ENCODE peak calls at places on chromosomes 6 and 20, in nine cellular contexts. Y is nephron progenitor cell, P is heart right ventricle, H is heart left ventricle, X is fibroblast of lung, A is GM20000, B is body of pancreas, G is HCT116, Q is lower lobe of right lung. I is an unnamed sample.

GRCh38 chr20:62543470-62544302 is 67.9 kb upstream of the GATA5 start:
- DNase-seq in B (no peak), H (no peak), Y (peak; percentile 56), X (no peak), P (no peak), A (no peak), Q (no peak), G (no peak), I (no peak)

GRCh38 chr6:72649032-72649984 is 27.4 kb downstream of the KCNQ5 start:
- DNase-seq in H (no peak), X (peak; percentile 75), G (no peak), Y (no peak), P (no peak), Q (no peak), B (no peak), A (no peak), I (no peak)

GRCh38 chr6:91082311-91082803 is 495.5 kb upstream of the MAP3K7 start:
- DNase-seq in H (no peak), Y (peak; percentile 5), X (peak; percentile 76), P (no peak), Q (no peak), B (no peak), G (no peak), A (no peak), I (no peak)

GRCh38 chr6:51891784-51892183 is 195.6 kb downstream of the PKHD1 start:
- DNase-seq in A (no peak), Y (no peak), B (no peak), X (no peak), H (no peak), G (no peak), Q (no peak), P (no peak), I (no peak)

GRCh38 chr20:58099291-58099915 is 129.1 kb downstream of the ANKRD60 start:
- DNase-seq in P (no peak), Y (no peak), B (no peak), G (no peak), X (no peak), Q (no peak), A (no peak), H (no peak), I (no peak)

GRCh38 chr20:48776306-48776705 is 51.5 kb downstream of the PREX1 start:
- DNase-seq in H (no peak), Y (no peak), X (peak; percentile 54), B (no peak), P (no peak), G (no peak), A (no peak), Q (no peak), I (peak; percentile 80)

GRCh38 chr6:104771258-104771832 is 88.4 kb downstream of the HACE1 start:
- DNase-seq in Q (no peak), H (no peak), Y (no peak), G (no peak), P (no peak), X (peak; percentile 50), A (peak; percentile 15), B (no peak), I (no peak)

GRCh38 chr6:86331265-86331840 is 606.0 kb upstream of the HTR1E start:
- DNase-seq in G (no peak), A (no peak), P (no peak), Q (no peak), Y (no peak), X (no peak), B (no peak), H (no peak), I (no peak)

GRCh38 chr6:150891886-150892485 is 26.5 kb downstream of the MTHFD1L start:
- DNase-seq in H (peak; percentile 55), Y (peak; percentile 68), A (peak; percentile 27), B (peak; percentile 70), P (peak; percentile 47), X (peak; percentile 87), G (peak; percentile 64), Q (no peak), I (peak; percentile 54)

GRCh38 chr6:34061348-34061747 is 84.5 kb downstream of the GRM4 start:
- DNase-seq in H (no peak), Q (no peak), Y (no peak), B (no peak), G (no peak), A (no peak), P (no peak), X (no peak), I (no peak)

GRCh38 chr20:5080384-5080877 is 39.3 kb downstream of the PCNA start:
- DNase-seq in G (no peak), A (no peak), Y (no peak), Q (peak; percentile 88), X (peak; percentile 69), B (no peak), H (peak; percentile 74), P (peak; percentile 43), I (peak; percentile 92)

GRCh38 chr6:107386340-107386739 is 73.0 kb downstream of the PDSS2 start:
- DNase-seq in G (no peak), X (peak; percentile 6), B (no peak), H (no peak), Q (no peak), Y (no peak), P (no peak), A (no peak), I (no peak)

GRCh38 chr6:150033197-150033771 is 8.0 kb upstream of the RAET1L start:
- DNase-seq in X (no peak), B (no peak), P (no peak), G (no peak), Q (no peak), A (no peak), Y (no peak), H (no peak), I (no peak)

GRCh38 chr6:129598244-129599187 is 111.5 kb downstream of the ARHGAP18 start:
- DNase-seq in B (no peak), G (peak; percentile 72), H (no peak), A (peak; percentile 58), Q (no peak), P (no peak), Y (peak; percentile 11), X (peak; percentile 91), I (no peak)

GRCh38 chr6:90241229-90241873 is 55.3 kb downstream of the BACH2 start:
- DNase-seq in B (no peak), G (no peak), Y (no peak), X (no peak), A (no peak), Q (no peak), H (no peak), P (no peak), I (no peak)

GRCh38 chr6:46882622-46883021 is 39.1 kb downstream of the ADGRF5 start:
- DNase-seq in A (no peak), Q (no peak), B (no peak), Y (no peak), G (no peak), H (no peak), X (no peak), P (no peak), I (no peak)

GRCh38 chr20:18007534-18008292 is 38.9 kb downstream of the MGME1 start:
- DNase-seq in H (peak; percentile 58), Y (no peak), B (peak; percentile 30), G (no peak), Q (no peak), X (peak; percentile 31), A (no peak), P (peak; percentile 40), I (no peak)

GRCh38 chr6:107822154-107823046 is 1.7 kb downstream of the SCML4 start:
- DNase-seq in G (no peak), Y (no peak), B (peak; percentile 25), X (no peak), P (no peak), Q (no peak), A (peak; percentile 72), H (no peak), I (no peak)

GRCh38 chr6:168264593-168265335 is 54.8 kb downstream of the DACT2 start:
- DNase-seq in G (no peak), Y (no peak), A (no peak), H (no peak), X (no peak), B (no peak), Q (no peak), P (no peak), I (no peak)

GRCh38 chr6:110520188-110520956 is 44.0 kb upstream of the SLC22A16 start:
- DNase-seq in A (no peak), H (no peak), G (no peak), Y (no peak), P (no peak), Q (no peak), X (no peak), B (no peak), I (no peak)

DNA sequence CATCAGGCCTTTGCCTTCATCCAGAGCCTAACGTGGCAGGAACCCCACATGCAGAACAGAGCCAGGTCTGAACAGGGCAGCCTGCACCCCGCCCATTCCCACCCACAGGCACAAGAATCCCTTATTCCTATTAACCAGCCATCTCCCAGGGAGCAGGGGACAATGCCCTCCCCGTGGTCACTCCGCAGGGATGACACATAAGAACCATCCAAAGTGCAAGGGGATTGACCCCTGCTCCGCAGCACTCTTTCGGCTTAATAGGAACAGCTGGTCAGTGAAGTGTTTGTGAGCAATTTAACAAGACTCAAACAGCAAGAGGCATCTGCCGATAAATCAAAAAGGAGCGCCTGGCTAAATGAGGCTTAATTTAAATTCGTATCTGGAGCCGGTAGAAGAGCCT is 389.4 kb downstream of the RNGTT start:
- DNase-seq in P (no peak), Y (no peak), B (no peak), G (no peak), Q (no peak), H (no peak), X (no peak), A (no peak), I (no peak)
- TF ChIP-seq CTCF in P (no peak), Y (no peak), B (no peak), G (no peak), Q (no peak), H (no peak), X (no peak), A (no peak), I (no peak)

GRCh38 chr20:38874460-38875169 is 51.6 kb upstream of the FAM83D start:
- DNase-seq in P (no peak), H (no peak), X (no peak), B (no peak), Y (no peak), Q (no peak), G (no peak), A (no peak), I (no peak)
- TF ChIP-seq CTCF in P (no peak), H (no peak), X (no peak), B (no peak), Y (no peak), Q (no peak), G (no peak), A (no peak), I (no peak)

DNA sequence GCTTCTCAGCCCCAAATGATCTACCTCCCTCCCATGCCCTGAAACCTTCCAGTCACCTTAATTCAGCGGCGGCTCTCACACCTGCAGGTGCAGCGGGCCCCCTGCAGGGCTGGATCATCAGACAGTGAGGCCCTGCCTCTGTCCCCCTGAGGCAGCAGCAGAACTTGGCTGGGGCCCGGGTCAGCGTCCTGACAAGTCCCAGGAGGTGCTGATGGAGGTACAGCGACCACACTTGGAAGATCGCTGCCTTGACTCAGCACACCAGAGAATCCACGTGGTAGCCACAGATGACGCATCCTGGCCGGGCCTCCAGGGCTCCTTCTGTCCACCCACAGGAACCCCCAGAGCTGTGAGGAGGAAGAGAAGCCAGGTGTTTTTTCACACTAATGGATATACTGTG is 116.4 kb upstream of the THBS2 start:
- DNase-seq in Q (no peak), X (no peak), P (no peak), A (no peak), Y (no peak), H (no peak), G (no peak), B (no peak), I (no peak)
- TF ChIP-seq CTCF in Q (no peak), X (no peak), P (no peak), A (no peak), Y (no peak), H (no peak), G (no peak), B (no peak), I (no peak)

GRCh38 chr6:109059591-109060021 is 35.0 kb downstream of the SESN1 start:
- DNase-seq in P (no peak), A (peak; percentile 45), H (no peak), Y (no peak), G (no peak), X (no peak), B (no peak), Q (no peak), I (no peak)
- TF ChIP-seq CTCF in P (peak; percentile 33), A (no peak), H (peak; percentile 47), Y (no peak), G (no peak), X (no peak), B (peak; percentile 57), Q (peak; percentile 22), I (no peak)

I was measured in left lung.